ENCODE peak calls at places on chromosomes 4 and X, in six cellular contexts. E is suprapubic skin, Q is testis, N is right lobe of liver, R is A549, U is lower leg skin. O is an unnamed sample.

GRCh38 chrX:38548508-38548907 is 12.8 kb upstream of the TSPAN7 start:
- DNase-seq in E (no peak), Q (no peak), N (no peak), R (no peak), U (no peak), O (no peak)

GRCh38 chrX:153319295-153319694 is 2.3 kb downstream of the PNMA6F start:
- DNase-seq in E (no peak), Q (no peak), N (no peak), R (no peak), U (no peak), O (no peak)

GRCh38 chr4:139825523-139826014 is 159.9 kb downstream of the MGST2 start:
- DNase-seq in E (no peak), Q (no peak), N (no peak), R (no peak), U (no peak), O (no peak)

GRCh38 chr4:76590847-76591281 is 155.8 kb downstream of the SHROOM3 start:
- DNase-seq in E (no peak), Q (no peak), N (no peak), R (no peak), U (no peak), O (no peak)

GRCh38 chr4:84496356-84497219 is 2.5 kb downstream of the NKX6-1 start:
- DNase-seq in E (no peak), Q (no peak), N (no peak), R (no peak), U (no peak), O (no peak)

GRCh38 chrX:16722481-16722880 is 3.1 kb downstream of the SYAP1 start:
- DNase-seq in E (no peak), Q (no peak), N (no peak), R (no peak), U (no peak), O (no peak)

GRCh38 chr4:11732155-11732554 is 303.5 kb upstream of the HS3ST1 start:
- DNase-seq in E (no peak), Q (no peak), N (no peak), R (no peak), U (no peak), O (no peak)

GRCh38 chr4:164536829-164537228 is 217.1 kb upstream of the SMIM31 start:
- DNase-seq in E (no peak), Q (no peak), N (no peak), R (peak), U (no peak), O (no peak)

GRCh38 chr4:174794706-174795105 is 34.3 kb downstream of the GLRA3 start:
- DNase-seq in E (no peak), Q (no peak), N (no peak), R (peak), U (no peak), O (no peak)

GRCh38 chr4:89111833-89112563 is 665 bp downstream of the TIGD2 start:
- DNase-seq in E (no peak), Q (no peak), N (peak), R (peak), U (no peak), O (no peak)

GRCh38 chrX:35890699-35891098 is 28.8 kb upstream of the CFAP47 start:
- DNase-seq in E (no peak), Q (peak), N (peak), R (peak), U (no peak), O (no peak)

GRCh38 chrX:47501226-47502071 is 18.4 kb upstream of the ZNF41 start:
- DNase-seq in E (no peak), Q (no peak), N (no peak), R (no peak), U (no peak), O (no peak)

GRCh38 chrX:110015027-110015426 is 12.1 kb downstream of the TMEM164 start:
- DNase-seq in E (no peak), Q (no peak), N (no peak), R (no peak), U (no peak), O (no peak)

GRCh38 chr4:151652841-151653547 is 107.8 kb downstream of the GATB start:
- DNase-seq in E (no peak), Q (no peak), N (no peak), R (no peak), U (no peak), O (no peak)

GRCh38 chrX:18828832-18829404 is 121.5 kb downstream of the PPEF1 start:
- DNase-seq in E (no peak), Q (no peak), N (no peak), R (peak), U (no peak), O (no peak)

DNA sequence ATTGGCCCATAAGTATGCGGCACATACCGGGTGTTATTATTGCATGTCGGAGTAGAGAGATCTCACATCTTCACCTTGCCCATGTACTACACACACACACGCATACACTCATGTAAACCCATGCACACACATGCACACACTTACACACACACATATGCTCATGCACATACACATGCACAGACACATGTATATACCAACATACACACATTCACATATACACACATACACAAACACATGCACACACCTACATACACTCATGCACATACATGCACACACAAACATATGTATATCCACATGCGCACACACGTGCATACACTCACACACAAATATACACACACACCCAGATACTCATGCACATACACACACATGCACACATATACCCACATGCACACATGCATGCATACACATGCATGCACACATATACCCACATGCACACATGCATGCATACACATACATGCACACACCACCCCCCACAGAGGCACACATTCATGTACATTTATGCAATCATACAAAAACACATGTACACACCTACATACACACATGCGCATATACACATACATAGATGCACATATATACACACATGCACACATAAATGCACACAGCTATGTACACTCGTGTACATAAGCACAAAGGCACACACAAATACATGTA is 11.2 kb downstream of the CYP4V2 start:
- DNase-seq in E (no peak), Q (no peak), N (no peak), R (no peak), U (no peak), O (no peak)
- TF ChIP-seq POLR2A in E (no peak), Q (no peak), N (no peak), R (no peak), U (no peak), O (no peak)

GRCh38 chrX:40172169-40172979 is 74.6 kb upstream of the BCOR start:
- DNase-seq in E (no peak), Q (peak), N (peak), R (no peak), U (peak), O (no peak)
- TF ChIP-seq POLR2A in E (peak), Q (no peak), N (peak), R (no peak), U (no peak), O (no peak)

DNA sequence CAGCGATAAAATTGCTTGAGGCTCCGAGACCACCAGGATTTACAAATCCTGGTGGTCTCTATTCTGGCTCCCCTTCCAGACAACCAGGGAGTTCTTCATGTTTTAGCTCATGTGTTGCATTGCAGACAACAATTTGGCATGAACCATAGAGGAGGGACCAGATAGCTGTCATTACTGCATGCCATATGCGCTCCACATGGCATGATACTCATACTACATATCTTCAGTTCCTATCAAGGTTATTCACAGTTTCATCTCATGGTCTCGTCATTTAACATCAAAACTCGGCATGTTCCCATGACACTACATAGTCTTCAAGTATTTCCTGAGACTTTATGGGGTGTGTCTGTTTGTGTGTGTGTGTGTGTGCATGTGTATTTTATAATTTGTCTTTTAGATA is 220.3 kb downstream of the OR13H1 start:
- DNase-seq in E (no peak), Q (no peak), N (no peak), R (no peak), U (no peak), O (no peak)
- TF ChIP-seq POLR2A in E (no peak), Q (no peak), N (no peak), R (no peak), U (no peak), O (no peak)

GRCh38 chrX:119852410-119853353 is at the start of gene UPF3B:
- DNase-seq in E (peak), Q (peak), N (peak), R (peak), U (peak), O (peak)
- TF ChIP-seq POLR2A in E (no peak), Q (no peak), N (peak), R (peak), U (no peak), O (peak)

DNA sequence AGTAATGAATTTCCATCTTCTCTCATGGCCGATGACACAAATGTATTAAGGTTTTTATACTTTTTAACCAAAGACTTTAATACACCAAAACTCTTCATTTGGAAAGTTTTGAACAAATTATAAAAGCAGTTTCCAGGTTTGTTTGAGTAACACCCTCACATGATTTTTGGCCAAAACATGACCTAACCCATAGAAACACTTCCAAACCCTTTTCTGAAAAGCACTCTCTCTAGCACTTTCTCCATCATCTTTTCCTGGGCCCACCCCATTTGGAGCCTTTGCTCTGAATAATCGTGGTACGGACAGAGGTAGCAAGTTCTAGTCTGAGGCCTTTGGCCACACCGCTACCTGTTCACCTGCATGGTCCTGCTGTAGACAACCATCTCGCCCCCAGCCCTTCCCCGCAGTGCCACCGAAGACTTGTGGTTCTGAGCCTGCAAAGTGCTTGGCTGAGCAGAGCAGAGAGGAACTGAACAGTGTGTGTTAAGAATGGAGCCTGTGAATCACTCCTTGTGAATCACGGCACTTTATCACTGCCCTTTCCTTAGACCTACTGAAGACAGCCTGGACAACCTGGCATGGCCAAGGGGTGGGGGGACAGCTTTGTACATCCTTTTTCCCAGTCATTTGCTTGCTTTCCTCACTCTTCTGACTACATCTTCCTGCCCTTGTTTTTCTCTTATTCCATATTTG is 181.8 kb downstream of the PTTG2 start:
- DNase-seq in E (no peak), Q (no peak), N (no peak), R (no peak), U (no peak), O (no peak)
- TF ChIP-seq POLR2A in E (no peak), Q (no peak), N (no peak), R (no peak), U (no peak), O (no peak)

DNA sequence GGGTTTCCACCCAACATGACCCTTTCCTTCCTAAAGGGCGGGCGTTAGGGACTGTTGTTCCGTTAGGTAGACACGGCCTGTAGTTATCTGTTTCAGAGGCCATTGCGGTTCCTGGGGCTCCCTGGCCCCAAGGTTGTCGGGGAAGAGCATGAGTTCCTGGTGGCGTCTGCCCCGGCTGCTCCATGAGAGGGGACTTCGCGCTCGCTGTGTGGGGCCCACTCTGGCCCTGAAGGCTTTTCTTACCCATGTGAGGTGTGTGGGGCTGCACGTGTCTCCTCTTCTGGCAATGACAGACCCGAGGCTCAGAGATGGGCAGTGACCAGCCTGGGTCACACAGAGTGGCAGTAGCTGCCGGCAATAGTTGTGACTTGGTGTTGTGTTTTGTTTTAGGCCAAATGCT is 9.1 kb downstream of the TADA2B start:
- DNase-seq in E (no peak), Q (no peak), N (no peak), R (no peak), U (no peak), O (no peak)
- TF ChIP-seq POLR2A in E (no peak), Q (no peak), N (no peak), R (no peak), U (no peak), O (no peak)